ENCODE peak calls at places on chromosomes 7 and 10, in eight cellular contexts. One of them, this sample, is unnamed.

GRCh38 chr10:101172741-101173140 is 41.6 kb downstream of the TLX1 start:
- DNase-seq in DND-41: no peak
- DNase-seq in cardiac muscle cell: no peak
- DNase-seq in fibroblast of lung: no peak
- DNase-seq in ovary: no peak
- DNase-seq in adipocyte: no peak
- DNase-seq in PC-3: no peak
- DNase-seq in pancreas: no peak
- DNase-seq in this sample: no peak

GRCh38 chr7:266851-267840 is 22.8 kb upstream of the FOXL3 start:
- DNase-seq in adipocyte: no peak
- DNase-seq in pancreas: peak; percentile 39
- DNase-seq in ovary: peak; percentile 45
- DNase-seq in cardiac muscle cell: peak; percentile 45
- DNase-seq in DND-41: no peak
- DNase-seq in PC-3: peak; percentile 62
- DNase-seq in fibroblast of lung: no peak
- DNase-seq in this sample: no peak

GRCh38 chr7:132979524-132979923 is 102.4 kb downstream of the CHCHD3 start:
- DNase-seq in pancreas: no peak
- DNase-seq in fibroblast of lung: no peak
- DNase-seq in adipocyte: no peak
- DNase-seq in cardiac muscle cell: no peak
- DNase-seq in PC-3: no peak
- DNase-seq in DND-41: no peak
- DNase-seq in ovary: no peak
- DNase-seq in this sample: no peak

GRCh38 chr10:125160856-125161569 is 650 bp upstream of the CTBP2 start:
- DNase-seq in cardiac muscle cell: peak; percentile 95
- DNase-seq in adipocyte: peak; percentile 92
- DNase-seq in pancreas: peak; percentile 76
- DNase-seq in PC-3: peak; percentile 78
- DNase-seq in DND-41: peak; percentile 83
- DNase-seq in fibroblast of lung: peak; percentile 88
- DNase-seq in ovary: peak; percentile 83
- DNase-seq in this sample: peak; percentile 32

GRCh38 chr10:49632406-49633317 is 18.8 kb downstream of the CHAT start:
- DNase-seq in PC-3: peak; percentile 63
- DNase-seq in DND-41: no peak
- DNase-seq in adipocyte: no peak
- DNase-seq in pancreas: no peak
- DNase-seq in ovary: no peak
- DNase-seq in cardiac muscle cell: no peak
- DNase-seq in fibroblast of lung: no peak
- DNase-seq in this sample: no peak

GRCh38 chr10:11515596-11516418 is 95.6 kb downstream of the USP6NL start:
- DNase-seq in ovary: no peak
- DNase-seq in adipocyte: peak; percentile 83
- DNase-seq in cardiac muscle cell: peak; percentile 66
- DNase-seq in PC-3: peak; percentile 53
- DNase-seq in DND-41: peak; percentile 59
- DNase-seq in fibroblast of lung: peak; percentile 79
- DNase-seq in pancreas: no peak
- DNase-seq in this sample: peak; percentile 28

GRCh38 chr10:108434818-108435217 is 1270.3 kb upstream of the SORCS1 start:
- DNase-seq in ovary: no peak
- DNase-seq in cardiac muscle cell: no peak
- DNase-seq in pancreas: no peak
- DNase-seq in fibroblast of lung: no peak
- DNase-seq in PC-3: peak; percentile 31
- DNase-seq in DND-41: no peak
- DNase-seq in adipocyte: no peak
- DNase-seq in this sample: no peak

GRCh38 chr10:4208499-4208898 is 423.5 kb upstream of the KLF6 start:
- DNase-seq in cardiac muscle cell: no peak
- DNase-seq in DND-41: no peak
- DNase-seq in PC-3: no peak
- DNase-seq in ovary: no peak
- DNase-seq in fibroblast of lung: no peak
- DNase-seq in pancreas: no peak
- DNase-seq in adipocyte: no peak
- DNase-seq in this sample: no peak

GRCh38 chr7:139099181-139099947 is 10.2 kb downstream of the ZC3HAV1 start:
- DNase-seq in fibroblast of lung: peak; percentile 36
- DNase-seq in PC-3: no peak
- DNase-seq in DND-41: no peak
- DNase-seq in adipocyte: peak; percentile 52
- DNase-seq in ovary: no peak
- DNase-seq in pancreas: no peak
- DNase-seq in cardiac muscle cell: no peak
- DNase-seq in this sample: no peak

GRCh38 chr10:72171175-72171630 is 44.6 kb upstream of the ANAPC16 start:
- DNase-seq in adipocyte: peak; percentile 82
- DNase-seq in fibroblast of lung: peak; percentile 77
- DNase-seq in ovary: no peak
- DNase-seq in PC-3: peak; percentile 93
- DNase-seq in cardiac muscle cell: no peak
- DNase-seq in pancreas: no peak
- DNase-seq in DND-41: no peak
- DNase-seq in this sample: no peak

GRCh38 chr10:78269061-78269460 is 235.4 kb downstream of the RPS24 start:
- DNase-seq in PC-3: no peak
- DNase-seq in ovary: no peak
- DNase-seq in DND-41: no peak
- DNase-seq in cardiac muscle cell: peak; percentile 43
- DNase-seq in fibroblast of lung: no peak
- DNase-seq in adipocyte: no peak
- DNase-seq in pancreas: no peak
- DNase-seq in this sample: no peak

GRCh38 chr7:5699467-5699866 is 82.0 kb downstream of the RNF216 start:
- DNase-seq in pancreas: no peak
- DNase-seq in fibroblast of lung: no peak
- DNase-seq in DND-41: no peak
- DNase-seq in cardiac muscle cell: no peak
- DNase-seq in ovary: no peak
- DNase-seq in PC-3: no peak
- DNase-seq in adipocyte: no peak
- DNase-seq in this sample: no peak

GRCh38 chr7:91405093-91405492 is 140.9 kb downstream of the FZD1 start:
- DNase-seq in adipocyte: no peak
- DNase-seq in pancreas: no peak
- DNase-seq in DND-41: no peak
- DNase-seq in ovary: no peak
- DNase-seq in PC-3: no peak
- DNase-seq in cardiac muscle cell: no peak
- DNase-seq in fibroblast of lung: no peak
- DNase-seq in this sample: no peak

DNA sequence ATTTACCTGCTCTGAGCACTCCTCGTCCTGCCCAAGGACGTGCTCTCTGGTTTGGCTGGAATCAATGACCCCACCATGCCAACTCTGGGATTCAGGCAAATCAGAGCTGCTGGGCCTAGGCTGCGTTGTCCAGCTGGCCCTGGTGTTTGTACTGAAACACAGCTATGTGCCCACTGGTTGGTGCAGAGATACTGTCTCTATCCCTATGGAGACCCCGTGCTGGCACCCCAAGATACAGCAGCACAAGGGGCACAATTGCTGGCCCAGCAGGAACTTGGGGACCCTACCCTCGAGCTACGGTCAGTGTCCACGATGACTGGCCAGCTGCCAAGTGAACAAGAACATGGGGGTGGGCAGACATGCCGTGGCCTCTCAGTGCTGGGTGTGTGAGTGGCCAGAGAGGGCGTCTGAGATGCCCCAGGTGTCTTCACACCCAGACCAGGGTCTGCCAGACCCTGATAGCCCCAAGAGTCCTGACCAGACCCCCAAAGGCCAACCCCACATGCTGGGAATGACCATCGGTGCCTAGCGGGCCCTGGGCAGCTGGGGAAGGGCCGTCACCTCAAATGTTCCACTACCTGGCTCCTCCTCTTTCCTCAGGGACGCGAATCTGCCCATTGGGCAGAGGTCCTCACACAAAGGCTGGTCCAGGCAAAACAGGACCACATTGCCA is 79.3 kb upstream of the ZNF479 start:
- DNase-seq in cardiac muscle cell: no peak
- DNase-seq in pancreas: no peak
- DNase-seq in ovary: no peak
- DNase-seq in adipocyte: no peak
- DNase-seq in PC-3: no peak
- DNase-seq in DND-41: no peak
- DNase-seq in fibroblast of lung: no peak
- DNase-seq in this sample: no peak
- H3K9me3 ChIP-seq in cardiac muscle cell: peaks cover 5% of the 10 kb centered on the region
- H3K9me3 ChIP-seq in pancreas: no peaks in the 10 kb centered on the region
- H3K9me3 ChIP-seq in ovary: no peaks in the 10 kb centered on the region
- H3K9me3 ChIP-seq in adipocyte: peaks cover 5% of the 10 kb centered on the region
- H3K9me3 ChIP-seq in PC-3: no peaks in the 10 kb centered on the region
- H3K9me3 ChIP-seq in DND-41: peaks cover 14% of the 10 kb centered on the region
- H3K9me3 ChIP-seq in fibroblast of lung: no peaks in the 10 kb centered on the region
- H3K9me3 ChIP-seq in this sample: peaks cover 26% of the 10 kb centered on the region

GRCh38 chr10:81280497-81281479 is 594.2 kb upstream of the NRG3 start:
- DNase-seq in adipocyte: no peak
- DNase-seq in pancreas: no peak
- DNase-seq in PC-3: no peak
- DNase-seq in cardiac muscle cell: no peak
- DNase-seq in ovary: no peak
- DNase-seq in DND-41: no peak
- DNase-seq in fibroblast of lung: no peak
- DNase-seq in this sample: no peak
- H3K9me3 ChIP-seq in adipocyte: no peaks in the 10 kb centered on the region
- H3K9me3 ChIP-seq in pancreas: no peaks in the 10 kb centered on the region
- H3K9me3 ChIP-seq in PC-3: no peaks in the 10 kb centered on the region
- H3K9me3 ChIP-seq in cardiac muscle cell: no peaks in the 10 kb centered on the region
- H3K9me3 ChIP-seq in ovary: no peaks in the 10 kb centered on the region
- H3K9me3 ChIP-seq in DND-41: no peaks in the 10 kb centered on the region
- H3K9me3 ChIP-seq in fibroblast of lung: no peaks in the 10 kb centered on the region
- H3K9me3 ChIP-seq in this sample: no peaks in the 10 kb centered on the region

GRCh38 chr7:157997080-157997440 is 590.6 kb downstream of the PTPRN2 start:
- DNase-seq in DND-41: no peak
- DNase-seq in pancreas: no peak
- DNase-seq in ovary: no peak
- DNase-seq in fibroblast of lung: no peak
- DNase-seq in adipocyte: no peak
- DNase-seq in PC-3: no peak
- DNase-seq in cardiac muscle cell: no peak
- DNase-seq in this sample: no peak
- H3K9me3 ChIP-seq in DND-41: no peaks in the 10 kb centered on the region
- H3K9me3 ChIP-seq in pancreas: no peaks in the 10 kb centered on the region
- H3K9me3 ChIP-seq in ovary: no peaks in the 10 kb centered on the region
- H3K9me3 ChIP-seq in fibroblast of lung: no peaks in the 10 kb centered on the region
- H3K9me3 ChIP-seq in adipocyte: peaks cover 5% of the 10 kb centered on the region
- H3K9me3 ChIP-seq in PC-3: no peaks in the 10 kb centered on the region
- H3K9me3 ChIP-seq in cardiac muscle cell: no peaks in the 10 kb centered on the region
- H3K9me3 ChIP-seq in this sample: no peaks in the 10 kb centered on the region

GRCh38 chr7:136333636-136334035 is 356.5 kb upstream of the MTPN start:
- DNase-seq in fibroblast of lung: no peak
- DNase-seq in pancreas: no peak
- DNase-seq in cardiac muscle cell: no peak
- DNase-seq in DND-41: no peak
- DNase-seq in adipocyte: no peak
- DNase-seq in PC-3: no peak
- DNase-seq in ovary: no peak
- DNase-seq in this sample: no peak
- H3K9me3 ChIP-seq in fibroblast of lung: no peaks in the 10 kb centered on the region
- H3K9me3 ChIP-seq in pancreas: no peaks in the 10 kb centered on the region
- H3K9me3 ChIP-seq in cardiac muscle cell: no peaks in the 10 kb centered on the region
- H3K9me3 ChIP-seq in DND-41: no peaks in the 10 kb centered on the region
- H3K9me3 ChIP-seq in adipocyte: no peaks in the 10 kb centered on the region
- H3K9me3 ChIP-seq in PC-3: no peaks in the 10 kb centered on the region
- H3K9me3 ChIP-seq in ovary: no peaks in the 10 kb centered on the region
- H3K9me3 ChIP-seq in this sample: no peaks in the 10 kb centered on the region

DNA sequence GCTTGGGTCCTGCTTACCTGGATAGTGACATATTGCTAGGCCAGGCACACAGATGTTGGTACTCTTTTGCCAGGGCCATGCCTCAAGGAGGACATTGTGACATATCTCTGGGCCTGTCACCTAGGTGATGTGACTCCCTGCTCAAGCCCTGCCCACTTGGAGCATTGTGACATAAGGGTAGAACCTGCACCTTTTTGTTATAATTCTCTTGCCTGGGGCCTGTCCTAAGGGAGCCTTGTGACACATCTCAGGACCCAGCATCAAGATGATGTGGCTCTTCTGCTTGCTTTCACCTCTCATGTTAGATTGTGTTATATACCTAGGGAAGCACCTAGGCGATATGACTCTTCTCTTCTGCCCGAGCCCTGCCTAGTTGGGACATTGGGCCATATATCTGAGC is 57.4 kb downstream of the ZNF736 start:
- DNase-seq in adipocyte: no peak
- DNase-seq in PC-3: no peak
- DNase-seq in pancreas: no peak
- DNase-seq in fibroblast of lung: no peak
- DNase-seq in DND-41: no peak
- DNase-seq in ovary: no peak
- DNase-seq in cardiac muscle cell: no peak
- DNase-seq in this sample: no peak
- H3K9me3 ChIP-seq in adipocyte: peaks cover 37% of the 10 kb centered on the region
- H3K9me3 ChIP-seq in PC-3: no peaks in the 10 kb centered on the region
- H3K9me3 ChIP-seq in pancreas: no peaks in the 10 kb centered on the region
- H3K9me3 ChIP-seq in fibroblast of lung: no peaks in the 10 kb centered on the region
- H3K9me3 ChIP-seq in DND-41: peaks cover 4% of the 10 kb centered on the region
- H3K9me3 ChIP-seq in ovary: peaks cover 3% of the 10 kb centered on the region
- H3K9me3 ChIP-seq in cardiac muscle cell: no peaks in the 10 kb centered on the region
- H3K9me3 ChIP-seq in this sample: peaks cover 55% of the 10 kb centered on the region

DNA sequence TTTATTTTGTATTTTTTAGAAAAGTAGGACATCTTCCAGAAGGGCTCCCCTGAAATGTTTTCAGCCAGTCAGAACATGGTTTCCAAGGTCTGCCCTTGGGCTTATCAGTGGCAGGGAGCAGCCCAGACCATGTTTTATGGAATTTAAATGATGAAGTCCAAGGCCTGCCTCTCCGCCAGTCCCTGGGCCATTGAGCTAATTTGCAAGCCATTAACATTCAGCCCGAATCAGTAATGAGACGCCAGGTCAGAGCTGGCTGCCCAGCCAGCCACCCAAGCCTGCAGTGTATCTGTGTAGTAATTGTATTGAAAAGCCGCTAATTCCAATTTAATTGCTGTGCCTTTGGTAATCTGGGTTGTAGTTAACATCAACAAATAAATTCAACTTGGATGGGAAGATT is 131.4 kb downstream of the PAXIP1 start:
- DNase-seq in pancreas: no peak
- DNase-seq in DND-41: no peak
- DNase-seq in fibroblast of lung: no peak
- DNase-seq in cardiac muscle cell: no peak
- DNase-seq in ovary: no peak
- DNase-seq in PC-3: no peak
- DNase-seq in adipocyte: no peak
- DNase-seq in this sample: no peak
- H3K9me3 ChIP-seq in pancreas: no peaks in the 10 kb centered on the region
- H3K9me3 ChIP-seq in DND-41: no peaks in the 10 kb centered on the region
- H3K9me3 ChIP-seq in fibroblast of lung: peaks cover 3% of the 10 kb centered on the region
- H3K9me3 ChIP-seq in cardiac muscle cell: no peaks in the 10 kb centered on the region
- H3K9me3 ChIP-seq in ovary: no peaks in the 10 kb centered on the region
- H3K9me3 ChIP-seq in PC-3: no peaks in the 10 kb centered on the region
- H3K9me3 ChIP-seq in adipocyte: no peaks in the 10 kb centered on the region
- H3K9me3 ChIP-seq in this sample: no peaks in the 10 kb centered on the region

DNA sequence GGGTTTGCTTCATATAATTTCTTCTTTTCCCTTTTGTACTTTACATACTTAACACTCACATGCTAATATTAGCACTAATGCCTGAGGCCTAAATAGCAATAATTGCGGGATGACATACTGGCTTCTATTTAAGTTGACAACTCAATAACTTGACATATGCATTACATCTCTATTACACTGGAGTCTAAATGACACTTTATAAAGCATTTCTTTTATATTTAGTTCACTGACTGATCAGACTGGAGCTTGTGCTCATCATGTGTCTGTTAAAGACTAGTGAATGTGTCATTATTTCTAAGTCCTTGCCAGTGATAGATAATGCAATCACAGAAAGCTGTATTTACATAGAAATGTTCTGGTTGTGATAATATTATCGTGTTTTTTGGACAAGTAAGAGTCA is 472.1 kb upstream of the SEMA3A start:
- DNase-seq in adipocyte: no peak
- DNase-seq in cardiac muscle cell: no peak
- DNase-seq in fibroblast of lung: no peak
- DNase-seq in DND-41: no peak
- DNase-seq in ovary: no peak
- DNase-seq in pancreas: no peak
- DNase-seq in PC-3: no peak
- DNase-seq in this sample: no peak
- H3K9me3 ChIP-seq in adipocyte: no peaks in the 10 kb centered on the region
- H3K9me3 ChIP-seq in cardiac muscle cell: no peaks in the 10 kb centered on the region
- H3K9me3 ChIP-seq in fibroblast of lung: no peaks in the 10 kb centered on the region
- H3K9me3 ChIP-seq in DND-41: no peaks in the 10 kb centered on the region
- H3K9me3 ChIP-seq in ovary: no peaks in the 10 kb centered on the region
- H3K9me3 ChIP-seq in pancreas: no peaks in the 10 kb centered on the region
- H3K9me3 ChIP-seq in PC-3: no peaks in the 10 kb centered on the region
- H3K9me3 ChIP-seq in this sample: no peaks in the 10 kb centered on the region